ENCODE peak calls at places on chromosomes 7 and 10, in seven cellular contexts. T is psoas muscle, L is tibial artery, D is lung, K is omental fat pad, S is prostate gland, C is breast epithelium. A is an unnamed sample.

GRCh38 chr7:93799750-93800357 is 90.7 kb downstream of the TFPI2 start:
- DNase-seq in L (no peak), S (no peak), K (no peak), C (no peak), T (no peak), D (no peak), A (no peak)

GRCh38 chr7:1049006-1049741 is 4.8 kb downstream of the GPR146 start:
- DNase-seq in K (no peak), S (no peak), C (no peak), D (no peak), T (no peak), L (no peak), A (no peak)

GRCh38 chr10:22325272-22325947 is 4.5 kb downstream of the BMI1 start:
- DNase-seq in K (peak; percentile 60), C (no peak), T (peak; percentile 74), S (peak; percentile 67), L (peak; percentile 82), D (peak; percentile 63), A (peak; percentile 67)

GRCh38 chr10:2851544-2851943 is 215.8 kb upstream of the PFKP start:
- DNase-seq in D (no peak), C (no peak), L (no peak), S (no peak), K (no peak), T (no peak), A (no peak)

GRCh38 chr10:132470306-132471124 is 67.1 kb upstream of the INPP5A start:
- DNase-seq in L (peak; percentile 63), T (no peak), D (peak; percentile 68), K (no peak), S (no peak), C (no peak), A (no peak)

GRCh38 chr10:132461683-132462231 is 64.8 kb downstream of the PWWP2B start:
- DNase-seq in K (no peak), C (no peak), L (no peak), T (peak; percentile 13), D (no peak), S (no peak), A (no peak)

GRCh38 chr10:71061472-71061871 is 150.9 kb upstream of the UNC5B start:
- DNase-seq in L (no peak), S (no peak), T (no peak), K (no peak), C (no peak), D (no peak), A (no peak)

GRCh38 chr10:71359364-71360046 is 37.2 kb upstream of the CDH23 start:
- DNase-seq in S (no peak), T (peak; percentile 38), D (no peak), K (peak; percentile 37), L (no peak), C (no peak), A (no peak)

GRCh38 chr10:24518981-24519597 is 204.6 kb downstream of the ARHGAP21 start:
- DNase-seq in D (peak; percentile 60), L (no peak), C (peak; percentile 58), S (peak; percentile 72), T (peak; percentile 27), K (peak; percentile 34), A (no peak)

GRCh38 chr10:98430427-98430826 is 15.4 kb upstream of the PYROXD2 start:
- DNase-seq in D (no peak), K (no peak), T (no peak), C (no peak), S (no peak), L (no peak), A (no peak)

GRCh38 chr10:60430017-60430416 is 40.3 kb upstream of the ANK3 start:
- DNase-seq in C (no peak), S (peak; percentile 23), L (no peak), K (no peak), D (no peak), T (no peak), A (no peak)

GRCh38 chr7:92678291-92678920 is 88.2 kb upstream of the FAM133B start:
- DNase-seq in K (no peak), D (no peak), S (no peak), T (no peak), C (no peak), L (no peak), A (no peak)

GRCh38 chr7:1913290-1914282 is 243.5 kb downstream of the ELFN1 start:
- DNase-seq in C (no peak), S (no peak), L (no peak), D (no peak), K (no peak), T (no peak), A (no peak)

GRCh38 chr7:95636140-95636539 is 39.8 kb upstream of the PDK4 start:
- DNase-seq in L (no peak), K (no peak), S (no peak), T (no peak), D (no peak), C (no peak), A (no peak)

GRCh38 chr10:71302874-71303568 is 16.0 kb upstream of the SLC29A3 start:
- DNase-seq in L (no peak), D (no peak), T (no peak), S (no peak), K (no peak), C (no peak), A (no peak)

DNA sequence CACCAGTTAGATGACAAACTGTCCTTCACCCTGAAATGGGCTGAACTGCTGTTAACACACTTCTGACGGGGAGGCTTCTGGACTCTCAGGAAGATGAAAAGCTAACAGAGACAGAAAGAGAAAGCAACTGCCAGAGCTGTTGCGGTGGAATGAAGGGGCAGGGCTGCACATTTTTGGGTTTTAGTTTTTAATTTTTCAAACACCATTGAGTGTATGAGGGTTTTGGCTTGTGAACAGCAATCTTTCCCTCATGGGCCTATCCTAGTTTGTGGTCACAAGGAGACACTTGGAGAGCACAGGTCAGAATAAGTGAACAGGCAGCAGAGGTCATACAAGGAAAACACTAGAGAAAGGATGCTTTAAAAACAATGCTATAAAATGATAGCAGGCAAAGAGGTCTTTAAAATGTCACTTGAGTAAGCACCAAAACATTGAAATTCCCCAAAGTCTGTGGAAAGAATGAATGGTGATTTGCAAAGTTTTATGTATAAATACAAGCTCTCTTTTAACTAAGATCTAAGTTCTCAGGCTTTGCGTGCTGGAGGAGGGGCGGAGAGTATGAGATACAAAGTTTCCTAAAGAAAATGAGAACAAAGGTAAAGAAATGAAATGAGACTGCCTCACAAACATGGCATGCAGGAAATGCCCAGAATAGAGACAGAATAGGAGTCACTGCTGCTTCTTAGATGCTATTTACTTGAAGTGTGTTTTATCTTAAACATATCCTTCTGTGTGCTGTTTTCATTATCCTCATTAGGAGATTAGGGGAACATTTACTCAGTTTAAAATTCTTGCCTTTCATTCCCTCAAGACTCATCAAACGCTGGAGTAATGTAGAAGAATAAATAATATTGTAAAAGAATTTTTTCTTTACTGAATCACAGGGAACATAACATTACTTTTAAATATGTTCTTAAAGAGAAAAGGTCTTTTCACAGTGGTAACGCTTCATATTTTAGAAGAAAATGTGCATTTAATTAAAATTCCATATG is 101.5 kb upstream of the GLI3 start:
- DNase-seq in C (no peak), T (no peak), K (no peak), S (no peak), D (no peak), L (no peak), A (no peak)
- TF ChIP-seq CTCF in C (no peak), T (no peak), K (no peak), S (no peak), D (no peak), L (no peak), A (no peak)

GRCh38 chr7:105617280-105618015 is 36.2 kb upstream of the EFCAB10 start:
- DNase-seq in K (no peak), D (no peak), T (no peak), L (no peak), C (no peak), S (no peak), A (no peak)

GRCh38 chr7:105621617-105622016 is 40.3 kb upstream of the EFCAB10 start:
- DNase-seq in C (no peak), L (no peak), S (peak; percentile 46), T (peak; percentile 29), D (no peak), K (no peak), A (no peak)

GRCh38 chr7:105622114-105622731 is 40.9 kb upstream of the EFCAB10 start:
- DNase-seq in C (no peak), S (no peak), D (no peak), T (no peak), K (no peak), L (no peak), A (no peak)

GRCh38 chr7:105618016-105618296 is 36.7 kb upstream of the EFCAB10 start:
- DNase-seq in T (no peak), C (no peak), L (no peak), D (no peak), K (no peak), S (no peak), A (no peak)

GRCh38 chr7:105619590-105619989 is 38.3 kb upstream of the EFCAB10 start:
- DNase-seq in T (no peak), D (no peak), C (no peak), S (no peak), L (no peak), K (no peak), A (no peak)
- TF ChIP-seq CTCF in T (no peak), D (no peak), C (no peak), S (no peak), L (no peak), K (no peak), A (no peak)

DNA sequence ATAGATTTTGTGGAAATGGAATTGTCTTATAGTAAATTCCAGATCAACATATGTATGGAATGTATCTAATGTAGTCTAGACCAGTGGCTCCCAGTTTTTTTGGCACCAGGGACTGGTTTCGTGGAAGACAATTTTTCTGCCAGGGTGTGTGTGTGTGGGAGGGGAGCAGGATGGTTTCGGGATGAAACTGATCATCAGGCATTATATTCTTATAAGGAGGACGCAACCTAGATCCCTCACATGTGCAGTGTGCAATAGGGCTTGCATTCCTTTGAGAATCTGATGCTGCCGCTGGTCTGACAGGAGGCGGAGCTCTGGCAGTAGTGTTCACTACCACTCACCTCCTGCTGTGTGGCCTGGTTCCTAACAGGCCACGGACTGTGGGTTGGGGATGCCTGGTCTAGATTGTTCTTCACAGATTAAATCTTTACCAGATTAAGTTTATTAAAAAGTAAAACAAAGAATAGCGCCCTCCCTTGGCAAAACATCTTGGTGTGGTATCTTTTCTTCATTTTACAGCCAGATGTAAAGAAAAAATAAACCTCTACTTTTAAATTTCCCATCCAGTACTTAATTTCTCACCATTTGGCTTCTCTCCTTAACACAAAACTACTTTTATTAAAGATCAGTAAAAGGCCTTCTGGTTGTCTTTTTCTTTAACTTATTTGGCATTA is 48.4 kb downstream of the SEPTIN7 start:
- DNase-seq in C (no peak), D (no peak), K (no peak), L (no peak), S (no peak), T (no peak), A (no peak)
- TF ChIP-seq CTCF in C (no peak), D (no peak), K (no peak), L (no peak), S (no peak), T (no peak), A (no peak)

DNA sequence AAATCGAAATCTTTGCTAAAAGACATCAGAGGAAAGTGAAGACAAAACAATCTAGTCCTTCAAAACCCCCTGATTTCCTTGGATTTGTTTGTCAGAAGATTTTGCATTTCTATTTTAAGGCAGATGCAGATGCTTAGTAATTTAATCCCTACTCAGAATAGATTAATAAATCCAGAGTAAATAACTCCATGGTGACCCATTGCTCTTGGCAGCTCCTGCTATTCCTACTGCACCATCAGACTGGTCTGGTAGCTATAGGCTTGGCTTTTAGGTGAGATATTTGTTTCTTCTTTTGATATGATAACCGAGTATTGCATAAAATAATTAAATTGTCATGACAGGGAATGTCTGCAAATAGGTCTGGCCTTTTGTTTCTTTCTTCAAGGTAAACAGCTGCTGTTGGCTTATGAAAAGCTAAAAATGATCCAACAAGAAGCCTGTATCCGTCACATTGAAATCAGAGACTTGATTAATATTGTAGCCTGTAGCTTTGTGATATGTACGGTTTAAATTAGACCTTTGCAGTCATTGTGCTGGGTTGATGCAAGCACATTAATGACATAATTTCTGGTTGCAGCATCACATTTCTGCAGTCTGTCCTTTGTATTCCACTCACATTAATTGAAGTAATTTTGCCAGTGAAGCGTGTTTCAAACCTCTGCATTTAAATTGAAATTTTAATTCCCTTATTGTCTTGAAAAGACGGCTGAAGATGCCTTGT is 40.7 kb downstream of the EXOC4 start:
- DNase-seq in D (no peak), S (no peak), L (no peak), K (no peak), T (no peak), C (no peak), A (no peak)
- TF ChIP-seq CTCF in D (no peak), S (no peak), L (no peak), K (no peak), T (no peak), C (no peak), A (no peak)

A was measured in activated B cell treated with CpG ODN at 0.5 μM for 24 hours.